ENCODE peak calls at places on chromosomes 5 and 9, in five cellular contexts. R is foreskin keratinocyte, L is cardiac fibroblast, S is cardiac muscle cell, K is uterus. Q is an unnamed sample.

GRCh38 chr5:160930361-160930760 is 78.3 kb upstream of the ATP10B start:
- DNase-seq in K (no peak), L (no peak), R (no peak), S (peak; percentile 61), Q (no peak)

GRCh38 chr5:159965031-159965837 is 43.7 kb upstream of the TTC1 start:
- DNase-seq in K (peak; percentile 63), L (peak; percentile 73), R (peak; percentile 47), S (peak; percentile 78), Q (peak; percentile 22)

GRCh38 chr5:68644971-68645370 is 429.4 kb downstream of the PIK3R1 start:
- DNase-seq in S (no peak), L (no peak), R (no peak), K (no peak), Q (no peak)

GRCh38 chr5:180394031-180394636 is 41.0 kb upstream of the GFPT2 start:
- DNase-seq in K (no peak), R (no peak), L (no peak), S (no peak), Q (no peak)

GRCh38 chr5:95113489-95113888 is 171.4 kb downstream of the MCTP1 start:
- DNase-seq in K (no peak), L (peak; percentile 79), R (peak; percentile 20), S (peak; percentile 86), Q (peak; percentile 84)

GRCh38 chr9:133932176-133932575 is 59.9 kb downstream of the VAV2 start:
- DNase-seq in K (no peak), R (no peak), L (peak; percentile 16), S (no peak), Q (no peak)

GRCh38 chr9:18236336-18236735 is 237.6 kb upstream of the ADAMTSL1 start:
- DNase-seq in K (no peak), S (no peak), L (no peak), R (no peak), Q (no peak)

GRCh38 chr9:79591463-79591862 is 19.7 kb downstream of the TLE4 start:
- DNase-seq in K (no peak), L (no peak), R (no peak), S (no peak), Q (no peak)

GRCh38 chr5:143192191-143192880 is 211.2 kb downstream of the NR3C1 start:
- DNase-seq in K (no peak), R (no peak), L (no peak), S (no peak), Q (no peak)

GRCh38 chr5:109412981-109413402 is 3.2 kb upstream of the PJA2 start:
- DNase-seq in R (no peak), S (no peak), K (no peak), L (no peak), Q (no peak)

GRCh38 chr9:4386819-4387218 is 87.0 kb upstream of the GLIS3 start:
- DNase-seq in S (no peak), K (no peak), L (peak; percentile 20), R (no peak), Q (no peak)

GRCh38 chr9:81804306-81804705 is 115.0 kb upstream of the TLE1 start:
- DNase-seq in R (no peak), K (no peak), L (no peak), S (no peak), Q (peak; percentile 63)

GRCh38 chr9:131334568-131335105 is 45.1 kb downstream of the PLPP7 start:
- DNase-seq in S (peak; percentile 90), K (no peak), R (no peak), L (peak; percentile 64), Q (no peak)

GRCh38 chr9:121699271-121700164 is 48.1 kb downstream of the DAB2IP start:
- DNase-seq in S (no peak), R (no peak), L (peak; percentile 38), K (peak; percentile 63), Q (peak; percentile 25)

GRCh38 chr5:163163858-163164257 is 273.5 kb upstream of the CCNG1 start:
- DNase-seq in S (no peak), R (peak; percentile 17), K (no peak), L (no peak), Q (no peak)

DNA sequence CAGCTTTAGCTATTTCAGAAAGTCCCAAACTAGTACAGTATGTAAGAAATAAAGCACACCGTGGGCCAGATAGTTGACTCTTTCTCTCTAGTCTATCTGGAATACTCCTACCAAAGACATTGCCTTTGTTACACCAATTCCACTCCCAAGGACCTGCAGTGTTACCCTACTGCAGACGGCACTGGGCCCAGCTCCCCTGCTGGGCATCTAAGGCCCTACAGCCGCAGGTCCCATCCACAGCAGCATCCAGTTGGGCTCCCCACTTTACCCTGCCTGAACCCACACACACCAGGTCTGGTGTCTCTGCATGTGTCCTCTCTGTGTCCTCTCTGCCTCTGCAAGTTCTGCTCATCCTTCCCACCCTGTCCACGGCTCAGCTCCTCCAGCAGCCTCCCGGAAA is 22.5 kb downstream of the TNIP1 start:
- DNase-seq in S (no peak), L (no peak), R (no peak), K (no peak), Q (no peak)
- TF ChIP-seq CTCF in S (peak; percentile 11), L (peak; percentile 23), R (peak; percentile 21), K (no peak), Q (peak; percentile 52)

GRCh38 chr9:77672183-77672582 is 24.1 kb upstream of the GNA14 start:
- DNase-seq in K (no peak), L (no peak), S (no peak), R (no peak), Q (no peak)

GRCh38 chr9:77678136-77678535 is 30.0 kb upstream of the GNA14 start:
- DNase-seq in K (peak; percentile 76), L (no peak), S (no peak), R (no peak), Q (no peak)

GRCh38 chr9:77679696-77680359 is 31.7 kb upstream of the GNA14 start:
- DNase-seq in S (no peak), R (no peak), L (peak; percentile 15), K (no peak), Q (no peak)

GRCh38 chr9:77679088-77679487 is 31.0 kb upstream of the GNA14 start:
- DNase-seq in L (peak; percentile 73), S (no peak), K (no peak), R (no peak), Q (no peak)

DNA sequence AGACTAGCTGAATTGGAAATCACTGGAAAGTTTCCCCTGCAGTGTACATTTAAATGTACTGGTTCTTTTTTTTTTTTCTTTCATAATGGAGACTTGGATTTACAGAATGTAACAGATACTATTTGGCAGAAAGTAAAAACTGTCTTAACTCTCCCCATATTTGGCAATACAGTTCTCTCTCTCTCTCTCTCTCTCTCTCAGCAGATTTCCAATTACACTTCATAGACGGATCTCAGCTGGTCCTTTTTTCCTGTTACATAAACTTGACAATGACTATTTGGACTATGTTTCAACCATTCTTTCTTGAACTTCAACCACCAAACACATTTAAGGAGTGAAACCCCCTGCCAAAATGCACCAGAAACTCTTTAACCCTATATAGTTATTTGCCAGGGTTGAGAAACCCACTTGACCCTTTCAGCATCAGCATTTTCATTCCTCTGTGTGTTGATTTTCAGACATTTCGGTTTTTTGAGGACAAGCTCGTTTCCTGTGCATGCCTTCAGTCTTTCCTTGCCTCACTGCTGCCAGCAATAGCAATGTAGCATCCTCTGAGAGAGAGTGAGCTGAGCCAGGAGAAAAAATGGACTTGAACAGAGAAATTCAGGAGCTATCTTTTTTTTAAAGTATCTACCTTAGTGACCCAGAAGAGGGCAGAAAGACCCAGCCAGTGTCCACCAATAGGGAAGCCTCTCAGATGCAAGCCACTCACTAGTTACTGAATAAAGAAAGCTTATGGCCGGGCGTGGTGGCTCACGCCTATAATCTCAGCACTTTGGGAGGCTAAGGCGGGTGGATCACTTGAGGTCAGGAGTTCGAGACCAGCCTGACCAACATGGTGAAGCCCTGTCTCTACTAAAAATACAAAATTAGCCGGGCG is 26.0 kb upstream of the GNA14 start:
- DNase-seq in L (peak; percentile 41), K (no peak), S (no peak), R (no peak), Q (no peak)
- TF ChIP-seq CTCF in L (no peak), K (no peak), S (no peak), R (peak; percentile 17), Q (peak; percentile 19)

GRCh38 chr9:137189297-137190295 is 1.1 kb downstream of the SSNA1 start:
- DNase-seq in K (no peak), S (no peak), R (no peak), L (no peak), Q (no peak)
- TF ChIP-seq CTCF in K (no peak), S (no peak), R (no peak), L (no peak), Q (no peak)

GRCh38 chr5:135533346-135533745 is 2.4 kb downstream of the NEUROG1 start:
- DNase-seq in S (no peak), R (no peak), K (no peak), L (no peak), Q (no peak)
- TF ChIP-seq CTCF in S (no peak), R (no peak), K (no peak), L (no peak), Q (no peak)

GRCh38 chr9:137720571-137721110 is 101.8 kb downstream of the EHMT1 start:
- DNase-seq in L (no peak), S (no peak), R (peak; percentile 99), K (no peak), Q (no peak)

GRCh38 chr9:137722481-137722880 is 103.7 kb downstream of the EHMT1 start:
- DNase-seq in S (no peak), K (no peak), R (no peak), L (no peak), Q (no peak)

GRCh38 chr9:137721479-137721878 is 102.7 kb downstream of the EHMT1 start:
- DNase-seq in S (no peak), K (no peak), L (no peak), R (no peak), Q (no peak)

GRCh38 chr9:137723396-137724113 is 104.8 kb downstream of the EHMT1 start:
- DNase-seq in R (peak; percentile 41), K (no peak), S (no peak), L (no peak), Q (no peak)

DNA sequence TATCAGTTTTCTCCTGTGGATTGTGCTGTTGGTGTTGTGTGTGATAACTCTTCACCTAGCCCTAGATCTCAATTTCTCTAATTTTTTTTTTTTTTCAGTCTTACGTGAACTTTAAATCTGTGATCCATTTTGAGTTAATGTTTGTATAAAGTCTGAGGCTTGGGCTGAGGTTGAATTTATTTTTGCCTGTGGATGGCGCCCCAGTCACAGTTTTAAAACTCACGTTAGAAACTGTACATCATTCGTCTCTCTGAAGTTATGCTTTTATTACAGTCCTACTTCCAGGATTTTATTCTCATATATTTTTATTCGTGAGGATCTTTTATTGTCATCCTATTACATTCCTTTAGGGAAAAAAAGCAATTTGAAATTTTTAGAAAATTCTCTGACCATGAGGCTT is 103.1 kb downstream of the EHMT1 start:
- DNase-seq in L (no peak), S (no peak), K (no peak), R (no peak), Q (no peak)
- TF ChIP-seq CTCF in L (no peak), S (no peak), K (no peak), R (peak; percentile 33), Q (peak; percentile 18)

Q was measured in HFFc6.